ENCODE peak calls at places on chromosomes 5 and 9, in four cellular contexts. A, P, I and W are unnamed samples.
A peak's percentile ranks its signal among the peaks of the same experiment; 100 is the strongest.

GRCh38 chr5:123813937-123814624 is 302.1 kb downstream of the CSNK1G3 start:
- DNase-seq in I (peak; percentile 49), A (peak; percentile 6), P (peak; percentile 70), W (no peak)

GRCh38 chr5:151648089-151648488 is 38.6 kb downstream of the SPARC start:
- DNase-seq in I (no peak), P (no peak), A (no peak), W (no peak)

GRCh38 chr9:101458955-101459631 is 23.5 kb upstream of the ALDOB start:
- DNase-seq in I (peak; percentile 88), P (peak; percentile 78), A (peak; percentile 46), W (peak; percentile 80)

GRCh38 chr9:91255327-91255726 is 106.4 kb downstream of the AUH start:
- DNase-seq in P (peak; percentile 74), I (peak; percentile 68), A (peak; percentile 27), W (peak; percentile 44)

GRCh38 chr5:95191330-95191729 is 93.6 kb downstream of the MCTP1 start:
- DNase-seq in I (no peak), P (no peak), A (no peak), W (no peak)

GRCh38 chr9:38082456-38083287 is 13.6 kb upstream of the SHB start:
- DNase-seq in I (no peak), P (peak; percentile 62), A (no peak), W (no peak)

GRCh38 chr5:150541895-150542294 is 34.0 kb downstream of the NDST1 start:
- DNase-seq in A (no peak), P (no peak), I (no peak), W (no peak)

GRCh38 chr5:5183192-5183699 is 43.1 kb downstream of the ADAMTS16 start:
- DNase-seq in P (no peak), I (no peak), A (no peak), W (no peak)

GRCh38 chr5:56161927-56162326 is 71.2 kb downstream of the ANKRD55 start:
- DNase-seq in I (no peak), P (no peak), A (no peak), W (no peak)